ENCODE peak calls at places on chromosome 18, in five cellular contexts. L, K, N, B and C are unnamed samples.
A peak's percentile ranks its signal among the peaks of the same experiment; 100 is the strongest.

GRCh38 chr18:77004555-77005380 is 127.8 kb downstream of the MBP start:
- DNase-seq in L (no peak), K (no peak), N (no peak), B (no peak), C (no peak)

GRCh38 chr18:77053616-77054287 is 78.8 kb downstream of the MBP start:
- DNase-seq in L (no peak), K (no peak), N (no peak), B (no peak), C (no peak)

GRCh38 chr18:74436158-74436755 is 20.9 kb downstream of the DIPK1C start:
- DNase-seq in L (no peak), K (no peak), N (no peak), B (no peak), C (no peak)

GRCh38 chr18:36139251-36139650 is 9.6 kb downstream of the ELP2 start:
- DNase-seq in L (no peak), K (no peak), N (no peak), B (no peak), C (no peak)

GRCh38 chr18:79585395-79586370 is 93.9 kb upstream of the CTDP1 start:
- DNase-seq in L (no peak), K (no peak), N (peak; percentile 66), B (no peak), C (no peak)

GRCh38 chr18:48477353-48477752 is 61.5 kb upstream of the CTIF start:
- DNase-seq in L (no peak), K (no peak), N (no peak), B (no peak), C (no peak)

GRCh38 chr18:40985441-40985840 is 969.6 kb upstream of the PIK3C3 start:
- DNase-seq in L (no peak), K (no peak), N (no peak), B (no peak), C (no peak)

GRCh38 chr18:48627216-48627615 is 88.4 kb downstream of the CTIF start:
- DNase-seq in L (no peak), K (no peak), N (no peak), B (no peak), C (no peak)

GRCh38 chr18:64110692-64111480 is 38.0 kb downstream of the LINC00305 start:
- DNase-seq in L (no peak), K (no peak), N (no peak), B (no peak), C (no peak)

GRCh38 chr18:49023938-49024341 is 73.2 kb upstream of the SMAD7 start:
- DNase-seq in L (peak; percentile 15), K (no peak), N (peak; percentile 46), B (no peak), C (no peak)

GRCh38 chr18:26864658-26865057 is 849 bp downstream of the AQP4 start:
- DNase-seq in L (no peak), K (no peak), N (no peak), B (no peak), C (no peak)

GRCh38 chr18:24373331-24373730 is 24.3 kb downstream of the OSBPL1A start:
- DNase-seq in L (no peak), K (no peak), N (no peak), B (no peak), C (no peak)

GRCh38 chr18:51160646-51161045 is 36.8 kb downstream of the MEX3C start:
- DNase-seq in L (no peak), K (no peak), N (no peak), B (no peak), C (no peak)

GRCh38 chr18:57427429-57428181 is 7.6 kb upstream of the ONECUT2 start:
- DNase-seq in L (no peak), K (no peak), N (peak; percentile 59), B (no peak), C (no peak)

GRCh38 chr18:36464126-36464651 is 166.7 kb downstream of the FHOD3 start:
- DNase-seq in L (no peak), K (peak; percentile 65), N (no peak), B (no peak), C (no peak)

GRCh38 chr18:27130029-27130428 is 55.1 kb downstream of the CHST9 start:
- DNase-seq in L (no peak), K (no peak), N (no peak), B (no peak), C (no peak)